ENCODE peak calls at places on chromosomes 4 and X, in seven cellular contexts. B is Peyer's patch; Z is fibroblast of lung; V is cardiac fibroblast; K is effector memory CD4-positive, alpha-beta T cell; U is right cardiac atrium; D is ascending aorta. C is an unnamed sample.
A peak's percentile ranks its signal among the peaks of the same experiment; 100 is the strongest.

GRCh38 chr4:98030059-98030458 is 113.2 kb downstream of the STPG2 start:
- DNase-seq in Z (no peak), K (no peak), U (no peak), V (no peak), D (no peak), B (no peak), C (no peak)

GRCh38 chrX:57266871-57267270 is 19.6 kb upstream of the FAAH2 start:
- DNase-seq in B (no peak), V (no peak), K (no peak), Z (no peak), D (no peak), U (no peak), C (no peak)

GRCh38 chr4:7442609-7443140 is 7.9 kb upstream of the PSAPL1 start:
- DNase-seq in B (no peak), Z (no peak), V (no peak), U (peak; percentile 12), K (no peak), D (no peak), C (no peak)

GRCh38 chr4:142845293-142846070 is 619 bp downstream of the INPP4B start:
- DNase-seq in K (no peak), D (peak; percentile 68), V (peak; percentile 20), B (peak; percentile 49), U (peak; percentile 53), Z (peak; percentile 29), C (no peak)

GRCh38 chrX:69015564-69016218 is 149.6 kb downstream of the PJA1 start:
- DNase-seq in Z (no peak), U (no peak), K (no peak), V (peak; percentile 29), B (no peak), D (peak; percentile 57), C (peak; percentile 23)

GRCh38 chr4:184420881-184421416 is 53.4 kb downstream of the IRF2 start:
- DNase-seq in D (no peak), V (no peak), Z (no peak), U (no peak), B (no peak), K (no peak), C (no peak)

GRCh38 chr4:113823291-113823659 is 61.7 kb upstream of the CAMK2D start:
- DNase-seq in B (no peak), D (no peak), V (no peak), U (no peak), K (no peak), Z (peak; percentile 76), C (no peak)

GRCh38 chr4:87270144-87270543 is 49.7 kb upstream of the KLHL8 start:
- DNase-seq in D (no peak), B (peak; percentile 45), U (no peak), V (peak; percentile 79), Z (peak; percentile 41), K (no peak), C (peak; percentile 1)

GRCh38 chr4:80587861-80588385 is 252.4 kb downstream of the CFAP299 start:
- DNase-seq in Z (no peak), K (no peak), B (no peak), U (no peak), D (no peak), V (no peak), C (no peak)

GRCh38 chr4:181799670-181800069 is 443.5 kb upstream of the TENM3 start:
- DNase-seq in V (no peak), B (no peak), Z (no peak), U (no peak), K (no peak), D (no peak), C (no peak)

GRCh38 chr4:10697071-10697470 is 12.5 kb upstream of the CLNK start:
- DNase-seq in K (no peak), D (no peak), B (no peak), U (no peak), Z (no peak), V (no peak), C (no peak)

GRCh38 chr4:6148506-6149205 is 51.7 kb downstream of the JAKMIP1 start:
- DNase-seq in D (no peak), V (no peak), K (no peak), B (no peak), Z (no peak), U (no peak), C (no peak)

GRCh38 chr4:38669233-38669632 is 5.2 kb downstream of the KLF3 start:
- DNase-seq in U (no peak), D (no peak), B (no peak), Z (peak; percentile 69), V (peak; percentile 44), K (no peak), C (no peak)

GRCh38 chr4:122539861-122540465 is 80.9 kb downstream of the IL21 start:
- DNase-seq in V (no peak), Z (peak; percentile 63), U (no peak), D (no peak), K (no peak), B (no peak), C (no peak)

GRCh38 chr4:105474110-105474518 is 252 bp upstream of the PPA2 start:
- DNase-seq in K (no peak), U (peak; percentile 95), B (no peak), V (peak; percentile 90), D (peak; percentile 93), Z (peak; percentile 80), C (peak; percentile 79)

GRCh38 chr4:30610361-30610760 is 109.8 kb upstream of the PCDH7 start:
- DNase-seq in D (no peak), K (no peak), B (no peak), Z (peak; percentile 15), U (no peak), V (peak; percentile 31), C (no peak)

GRCh38 chr4:47741200-47741599 is 96.7 kb downstream of the CORIN start:
- DNase-seq in K (no peak), V (peak; percentile 5), B (no peak), U (no peak), D (no peak), Z (no peak), C (no peak)

GRCh38 chr4:70737409-70737808 is 15.6 kb downstream of the RUFY3 start:
- DNase-seq in D (no peak), V (no peak), K (no peak), U (no peak), B (no peak), Z (no peak), C (no peak)

GRCh38 chr4:70734971-70735370 is 13.2 kb downstream of the RUFY3 start:
- DNase-seq in B (no peak), D (no peak), Z (no peak), U (no peak), K (no peak), V (no peak), C (no peak)

GRCh38 chr4:70739496-70740337 is 18.0 kb downstream of the RUFY3 start:
- DNase-seq in V (no peak), U (no peak), K (no peak), Z (no peak), B (no peak), D (no peak), C (no peak)

GRCh38 chr4:70737006-70737405 is 15.2 kb downstream of the RUFY3 start:
- DNase-seq in K (no peak), B (no peak), U (no peak), D (no peak), V (no peak), Z (no peak), C (no peak)

DNA sequence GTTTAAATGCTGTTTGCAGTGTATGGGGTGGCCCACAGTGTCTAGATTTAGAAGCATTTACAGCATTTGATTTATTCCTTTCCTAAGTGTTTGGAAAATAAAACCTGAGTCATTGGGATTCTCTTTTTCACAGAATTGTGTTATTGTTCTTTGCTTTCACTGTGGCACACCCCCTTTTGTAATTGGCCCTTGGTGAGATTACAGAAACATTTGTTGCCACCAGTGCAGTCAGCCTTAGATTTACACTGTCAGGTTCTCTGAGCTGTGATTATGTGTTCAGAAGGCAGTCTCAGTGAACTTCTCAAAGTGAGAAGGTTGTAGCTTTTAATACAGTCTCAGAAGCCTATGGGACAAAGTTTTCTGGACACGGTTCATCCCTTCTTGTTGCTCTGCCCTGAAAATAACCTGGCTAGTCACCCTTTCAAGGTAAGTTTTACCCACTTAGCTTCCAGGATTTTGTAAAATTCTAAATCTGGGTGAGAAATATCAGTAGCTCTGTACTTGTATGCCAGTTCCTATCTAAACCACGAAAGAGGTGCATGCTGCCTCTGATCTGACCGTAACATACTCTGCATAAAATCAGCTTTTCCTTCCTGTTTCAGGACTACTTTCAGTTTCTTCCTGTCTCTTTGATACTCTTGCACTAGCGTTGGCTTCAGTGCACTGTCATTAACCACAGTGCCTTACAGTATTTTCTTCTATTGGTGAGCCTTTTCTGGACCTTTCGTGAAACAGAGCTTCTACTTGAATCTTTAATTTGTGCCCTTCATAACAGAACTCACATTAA is 12.6 kb downstream of the RUFY3 start:
- DNase-seq in U (no peak), B (peak; percentile 65), V (peak; percentile 61), D (no peak), K (peak; percentile 15), Z (peak; percentile 60), C (peak; percentile 3)
- H3K4me3 ChIP-seq in U (peak overlapping the region; percentile 62), B (peak overlapping the region; percentile 9), V (peak overlapping the region; percentile 27), D (peak overlapping the region; percentile 41), K (peak overlapping the region; percentile 35), Z (peak overlapping the region; percentile 55), C (peak overlapping the region; percentile 43)

DNA sequence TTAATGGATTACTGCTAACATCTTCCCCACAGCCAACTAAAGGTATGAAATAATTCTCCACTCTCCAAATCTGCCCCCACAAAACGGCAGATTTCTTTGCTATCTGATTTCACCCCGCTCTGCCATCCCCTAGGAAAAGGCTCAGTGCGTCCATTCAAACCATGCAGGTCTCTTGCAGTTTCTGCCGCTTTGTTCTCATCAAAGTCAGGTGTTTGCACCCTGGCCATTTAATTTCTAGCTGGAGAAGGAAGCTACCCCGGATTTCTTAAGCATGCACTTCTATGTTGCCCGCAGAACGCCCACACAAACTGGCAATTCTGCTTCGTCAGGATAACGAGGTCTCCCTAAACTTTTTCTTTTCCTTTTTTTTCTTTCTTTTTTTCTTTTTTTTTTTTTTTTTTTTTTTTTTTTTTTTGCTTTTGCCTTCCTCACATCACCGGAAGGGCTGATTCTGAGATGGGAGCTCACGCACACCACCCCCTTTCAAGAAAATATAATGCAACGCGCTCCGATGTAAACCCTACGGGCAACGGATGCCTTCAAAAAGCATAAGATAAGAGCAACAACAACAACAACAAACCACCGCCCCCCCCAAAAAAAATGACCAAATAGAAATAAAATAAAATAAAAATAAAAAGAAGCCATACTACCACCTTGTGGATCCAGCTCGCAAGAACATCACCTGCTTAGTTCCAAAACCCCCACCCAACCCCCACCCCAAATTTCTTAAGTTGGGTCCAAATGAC is 3.2 kb downstream of the NLGN4X start:
- DNase-seq in V (no peak), K (no peak), B (no peak), D (no peak), Z (peak; percentile 13), U (no peak), C (no peak)
- H3K4me3 ChIP-seq in V (no peak overlapping the region), K (no peak overlapping the region), B (peak overlapping the region; percentile 24), D (peak overlapping the region; percentile 33), Z (no peak overlapping the region), U (peak overlapping the region; percentile 61), C (no peak overlapping the region)

GRCh38 chrX:17632942-17633341 is 104.4 kb upstream of the SCML1 start:
- DNase-seq in V (no peak), U (no peak), K (no peak), D (no peak), B (no peak), Z (no peak), C (no peak)
- H3K4me3 ChIP-seq in V (no peak overlapping the region), U (no peak overlapping the region), K (no peak overlapping the region), D (no peak overlapping the region), B (no peak overlapping the region), Z (no peak overlapping the region), C (no peak overlapping the region)

DNA sequence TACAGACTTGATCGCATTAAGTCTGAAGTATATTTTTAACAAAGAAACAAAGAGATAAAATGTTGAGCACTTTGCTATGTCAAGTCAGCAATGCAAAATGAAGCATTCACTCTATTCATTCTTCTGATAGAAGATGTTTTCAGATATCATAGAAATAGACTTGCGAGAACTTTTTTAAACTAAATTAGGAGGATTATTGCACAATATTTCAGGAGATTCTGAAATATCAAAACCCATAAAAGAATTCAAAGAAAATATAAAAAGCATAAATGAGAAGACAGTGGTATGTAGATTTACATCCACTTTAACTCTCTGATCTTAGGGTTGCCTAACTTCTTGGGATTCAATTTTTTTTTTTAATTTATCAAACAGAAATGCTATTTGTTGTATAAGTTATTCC is 81.1 kb upstream of the PABPC4L start:
- DNase-seq in Z (no peak), D (no peak), B (no peak), V (no peak), K (no peak), U (no peak), C (no peak)
- H3K4me3 ChIP-seq in Z (no peak overlapping the region), D (no peak overlapping the region), B (no peak overlapping the region), V (no peak overlapping the region), K (no peak overlapping the region), U (no peak overlapping the region), C (no peak overlapping the region)